ENCODE peak calls at places on chromosomes 12 and 14, in eight cellular contexts. One of them, this sample, is unnamed.
A peak's percentile ranks its signal among the peaks of the same experiment; 100 is the strongest.

GRCh38 chr14:54816450-54816849 is 86.2 kb downstream of the GCH1 start:
- DNase-seq in lower lobe of right lung: no peak
- DNase-seq in fibroblast of pulmonary artery: no peak
- DNase-seq in IMR-90: no peak
- DNase-seq in RWPE2: no peak
- DNase-seq in astrocyte of the spinal cord: no peak
- DNase-seq in HL-60: no peak
- DNase-seq in activated CD8-positive, alpha-beta T cell treated with anti-CD3 and anti-CD28 coated beads for 36 hours: no peak
- DNase-seq in this sample: no peak

GRCh38 chr14:76115010-76115422 is 36.7 kb upstream of the GPATCH2L start:
- DNase-seq in RWPE2: no peak
- DNase-seq in activated CD8-positive, alpha-beta T cell treated with anti-CD3 and anti-CD28 coated beads for 36 hours: no peak
- DNase-seq in astrocyte of the spinal cord: no peak
- DNase-seq in lower lobe of right lung: no peak
- DNase-seq in IMR-90: no peak
- DNase-seq in HL-60: no peak
- DNase-seq in fibroblast of pulmonary artery: no peak
- DNase-seq in this sample: no peak

GRCh38 chr12:94267907-94268575 is 119.7 kb downstream of the PLXNC1 start:
- DNase-seq in fibroblast of pulmonary artery: no peak
- DNase-seq in RWPE2: no peak
- DNase-seq in lower lobe of right lung: no peak
- DNase-seq in HL-60: no peak
- DNase-seq in IMR-90: no peak
- DNase-seq in astrocyte of the spinal cord: no peak
- DNase-seq in activated CD8-positive, alpha-beta T cell treated with anti-CD3 and anti-CD28 coated beads for 36 hours: no peak
- DNase-seq in this sample: no peak

GRCh38 chr12:124440031-124440626 is 127.3 kb downstream of the NCOR2 start:
- DNase-seq in activated CD8-positive, alpha-beta T cell treated with anti-CD3 and anti-CD28 coated beads for 36 hours: no peak
- DNase-seq in lower lobe of right lung: no peak
- DNase-seq in IMR-90: no peak
- DNase-seq in HL-60: no peak
- DNase-seq in RWPE2: no peak
- DNase-seq in astrocyte of the spinal cord: no peak
- DNase-seq in fibroblast of pulmonary artery: no peak
- DNase-seq in this sample: no peak

GRCh38 chr12:58450868-58451482 is 469.3 kb downstream of the LRIG3 start:
- DNase-seq in IMR-90: no peak
- DNase-seq in HL-60: no peak
- DNase-seq in astrocyte of the spinal cord: no peak
- DNase-seq in lower lobe of right lung: no peak
- DNase-seq in fibroblast of pulmonary artery: no peak
- DNase-seq in RWPE2: no peak
- DNase-seq in activated CD8-positive, alpha-beta T cell treated with anti-CD3 and anti-CD28 coated beads for 36 hours: no peak
- DNase-seq in this sample: no peak

GRCh38 chr14:71266994-71267636 is 359.9 kb downstream of the PCNX1 start:
- DNase-seq in fibroblast of pulmonary artery: peak; percentile 31
- DNase-seq in activated CD8-positive, alpha-beta T cell treated with anti-CD3 and anti-CD28 coated beads for 36 hours: peak; percentile 50
- DNase-seq in astrocyte of the spinal cord: peak; percentile 50
- DNase-seq in lower lobe of right lung: no peak
- DNase-seq in IMR-90: peak; percentile 81
- DNase-seq in HL-60: no peak
- DNase-seq in RWPE2: no peak
- DNase-seq in this sample: no peak

GRCh38 chr14:53108292-53108937 is 44.7 kb downstream of the DDHD1 start:
- DNase-seq in RWPE2: no peak
- DNase-seq in HL-60: no peak
- DNase-seq in activated CD8-positive, alpha-beta T cell treated with anti-CD3 and anti-CD28 coated beads for 36 hours: no peak
- DNase-seq in fibroblast of pulmonary artery: no peak
- DNase-seq in lower lobe of right lung: no peak
- DNase-seq in astrocyte of the spinal cord: no peak
- DNase-seq in IMR-90: no peak
- DNase-seq in this sample: no peak

GRCh38 chr12:25249951-25250738 is 584 bp downstream of the KRAS start:
- DNase-seq in lower lobe of right lung: peak; percentile 79
- DNase-seq in activated CD8-positive, alpha-beta T cell treated with anti-CD3 and anti-CD28 coated beads for 36 hours: peak; percentile 57
- DNase-seq in astrocyte of the spinal cord: peak; percentile 15
- DNase-seq in fibroblast of pulmonary artery: peak; percentile 22
- DNase-seq in RWPE2: no peak
- DNase-seq in IMR-90: peak; percentile 20
- DNase-seq in HL-60: no peak
- DNase-seq in this sample: no peak

GRCh38 chr14:89534896-89535615 is 118.0 kb upstream of the FOXN3 start:
- DNase-seq in activated CD8-positive, alpha-beta T cell treated with anti-CD3 and anti-CD28 coated beads for 36 hours: no peak
- DNase-seq in IMR-90: peak; percentile 72
- DNase-seq in RWPE2: no peak
- DNase-seq in fibroblast of pulmonary artery: peak; percentile 58
- DNase-seq in astrocyte of the spinal cord: peak; percentile 85
- DNase-seq in lower lobe of right lung: no peak
- DNase-seq in HL-60: no peak
- DNase-seq in this sample: no peak

GRCh38 chr12:16300706-16301105 is 23.2 kb upstream of the SLC15A5 start:
- DNase-seq in IMR-90: no peak
- DNase-seq in activated CD8-positive, alpha-beta T cell treated with anti-CD3 and anti-CD28 coated beads for 36 hours: no peak
- DNase-seq in HL-60: no peak
- DNase-seq in astrocyte of the spinal cord: no peak
- DNase-seq in RWPE2: no peak
- DNase-seq in fibroblast of pulmonary artery: peak; percentile 61
- DNase-seq in lower lobe of right lung: no peak
- DNase-seq in this sample: no peak

GRCh38 chr12:2833810-2834209 is 1.0 kb downstream of the NRIP2 start:
- DNase-seq in RWPE2: no peak
- DNase-seq in lower lobe of right lung: no peak
- DNase-seq in IMR-90: no peak
- DNase-seq in astrocyte of the spinal cord: no peak
- DNase-seq in fibroblast of pulmonary artery: peak; percentile 43
- DNase-seq in activated CD8-positive, alpha-beta T cell treated with anti-CD3 and anti-CD28 coated beads for 36 hours: no peak
- DNase-seq in HL-60: no peak
- DNase-seq in this sample: no peak

GRCh38 chr12:53253298-53253697 is 14.8 kb upstream of the ESPL1 start:
- DNase-seq in fibroblast of pulmonary artery: no peak
- DNase-seq in HL-60: no peak
- DNase-seq in activated CD8-positive, alpha-beta T cell treated with anti-CD3 and anti-CD28 coated beads for 36 hours: no peak
- DNase-seq in astrocyte of the spinal cord: no peak
- DNase-seq in lower lobe of right lung: no peak
- DNase-seq in RWPE2: no peak
- DNase-seq in IMR-90: no peak
- DNase-seq in this sample: no peak

GRCh38 chr12:95694148-95694547 is 96.4 kb downstream of the NTN4 start:
- DNase-seq in RWPE2: no peak
- DNase-seq in HL-60: no peak
- DNase-seq in fibroblast of pulmonary artery: no peak
- DNase-seq in IMR-90: no peak
- DNase-seq in activated CD8-positive, alpha-beta T cell treated with anti-CD3 and anti-CD28 coated beads for 36 hours: no peak
- DNase-seq in astrocyte of the spinal cord: no peak
- DNase-seq in lower lobe of right lung: no peak
- DNase-seq in this sample: no peak

GRCh38 chr14:97107760-97108159 is 310.6 kb downstream of the VRK1 start:
- DNase-seq in astrocyte of the spinal cord: no peak
- DNase-seq in activated CD8-positive, alpha-beta T cell treated with anti-CD3 and anti-CD28 coated beads for 36 hours: no peak
- DNase-seq in RWPE2: no peak
- DNase-seq in HL-60: no peak
- DNase-seq in lower lobe of right lung: no peak
- DNase-seq in fibroblast of pulmonary artery: no peak
- DNase-seq in IMR-90: no peak
- DNase-seq in this sample: no peak

GRCh38 chr12:53860426-53861223 is 78.0 kb upstream of the HOXC13 start:
- DNase-seq in fibroblast of pulmonary artery: no peak
- DNase-seq in lower lobe of right lung: no peak
- DNase-seq in astrocyte of the spinal cord: no peak
- DNase-seq in IMR-90: no peak
- DNase-seq in HL-60: no peak
- DNase-seq in activated CD8-positive, alpha-beta T cell treated with anti-CD3 and anti-CD28 coated beads for 36 hours: no peak
- DNase-seq in RWPE2: no peak
- DNase-seq in this sample: no peak

GRCh38 chr12:32454866-32455265 is 55.5 kb downstream of the FGD4 start:
- DNase-seq in RWPE2: no peak
- DNase-seq in activated CD8-positive, alpha-beta T cell treated with anti-CD3 and anti-CD28 coated beads for 36 hours: no peak
- DNase-seq in IMR-90: no peak
- DNase-seq in fibroblast of pulmonary artery: peak; percentile 82
- DNase-seq in astrocyte of the spinal cord: peak; percentile 25
- DNase-seq in HL-60: no peak
- DNase-seq in lower lobe of right lung: no peak
- DNase-seq in this sample: no peak

DNA sequence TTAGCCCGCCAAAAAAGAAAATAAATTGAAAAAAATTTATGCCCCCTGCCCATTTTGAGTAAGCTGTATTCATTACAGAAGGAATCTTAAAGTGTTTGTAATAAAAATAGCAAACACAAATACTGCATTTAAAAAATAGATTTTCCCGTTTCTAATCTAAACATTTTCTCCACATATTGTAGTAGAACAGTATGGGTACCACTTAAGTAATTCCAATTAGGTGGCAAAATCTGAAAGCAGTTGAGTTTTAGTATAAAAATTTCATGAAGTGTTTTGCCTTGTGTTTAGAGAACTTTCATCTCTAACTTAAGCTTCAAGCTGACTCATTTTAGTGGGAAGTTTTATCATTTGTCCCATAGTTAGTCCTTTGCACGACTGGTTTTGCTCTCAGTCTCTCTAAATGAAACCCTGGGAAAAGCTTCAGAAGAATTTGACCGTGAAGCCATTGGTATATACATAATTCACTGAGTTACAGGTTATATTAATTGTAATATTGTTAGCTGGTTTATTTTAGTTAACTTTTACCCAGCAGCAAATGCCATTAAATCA is 214.6 kb downstream of the ERC1 start:
- DNase-seq in fibroblast of pulmonary artery: peak; percentile 10
- DNase-seq in IMR-90: peak; percentile 54
- DNase-seq in HL-60: no peak
- DNase-seq in astrocyte of the spinal cord: peak; percentile 55
- DNase-seq in lower lobe of right lung: no peak
- DNase-seq in RWPE2: no peak
- DNase-seq in activated CD8-positive, alpha-beta T cell treated with anti-CD3 and anti-CD28 coated beads for 36 hours: no peak
- DNase-seq in this sample: no peak
- TF ChIP-seq CTCF in fibroblast of pulmonary artery: no peak
- TF ChIP-seq CTCF in IMR-90: no peak
- TF ChIP-seq CTCF in HL-60: no peak
- TF ChIP-seq CTCF in astrocyte of the spinal cord: no peak
- TF ChIP-seq CTCF in lower lobe of right lung: no peak
- TF ChIP-seq CTCF in RWPE2: no peak
- TF ChIP-seq CTCF in activated CD8-positive, alpha-beta T cell treated with anti-CD3 and anti-CD28 coated beads for 36 hours: no peak
- TF ChIP-seq CTCF in this sample: no peak

DNA sequence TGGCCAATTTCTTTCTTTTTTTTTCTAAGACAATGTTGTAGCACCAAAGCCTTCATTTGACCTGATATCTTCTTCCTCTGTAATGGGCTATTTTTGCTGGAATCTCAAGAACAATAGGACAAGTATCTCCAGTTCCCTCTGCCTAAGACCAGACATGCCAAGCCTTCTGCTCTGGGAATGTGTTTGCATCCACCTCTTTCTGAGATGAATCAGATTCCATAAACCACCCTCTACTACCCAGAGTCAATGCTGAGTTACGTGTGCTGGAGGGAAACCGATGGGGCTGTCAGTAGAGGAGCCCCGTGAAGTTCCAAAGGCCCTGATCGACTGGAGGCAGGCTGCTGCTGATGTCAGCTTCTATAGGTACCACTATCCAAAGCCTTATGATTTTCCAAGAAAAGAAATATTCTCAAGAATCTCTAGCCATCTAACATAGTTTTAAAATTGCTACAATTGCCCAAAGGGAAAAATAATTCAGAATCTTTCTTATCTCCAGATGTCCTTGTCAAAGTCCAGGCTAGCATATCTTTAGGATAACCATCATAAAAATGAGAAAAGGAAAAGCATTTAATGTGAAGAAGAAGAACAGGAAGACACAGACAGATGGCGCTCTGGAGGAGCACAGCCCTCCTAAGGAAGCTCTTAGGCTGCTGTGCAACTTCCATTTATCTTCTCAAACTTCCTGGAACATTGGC is 101.9 kb downstream of the SLC8A3 start:
- DNase-seq in RWPE2: no peak
- DNase-seq in lower lobe of right lung: no peak
- DNase-seq in fibroblast of pulmonary artery: peak; percentile 69
- DNase-seq in astrocyte of the spinal cord: peak; percentile 50
- DNase-seq in IMR-90: peak; percentile 54
- DNase-seq in activated CD8-positive, alpha-beta T cell treated with anti-CD3 and anti-CD28 coated beads for 36 hours: peak; percentile 54
- DNase-seq in HL-60: no peak
- DNase-seq in this sample: no peak
- TF ChIP-seq CTCF in RWPE2: peak; percentile 78
- TF ChIP-seq CTCF in lower lobe of right lung: peak; percentile 40
- TF ChIP-seq CTCF in fibroblast of pulmonary artery: peak; percentile 70
- TF ChIP-seq CTCF in astrocyte of the spinal cord: peak; percentile 71
- TF ChIP-seq CTCF in IMR-90: peak; percentile 61
- TF ChIP-seq CTCF in activated CD8-positive, alpha-beta T cell treated with anti-CD3 and anti-CD28 coated beads for 36 hours: peak; percentile 52
- TF ChIP-seq CTCF in HL-60: peak; percentile 1
- TF ChIP-seq CTCF in this sample: peak; percentile 80

GRCh38 chr12:62435337-62436163 is 31.1 kb upstream of the MON2 start:
- DNase-seq in lower lobe of right lung: peak; percentile 59
- DNase-seq in RWPE2: peak; percentile 57
- DNase-seq in IMR-90: peak; percentile 63
- DNase-seq in astrocyte of the spinal cord: peak; percentile 67
- DNase-seq in HL-60: peak; percentile 11
- DNase-seq in fibroblast of pulmonary artery: peak; percentile 73
- DNase-seq in activated CD8-positive, alpha-beta T cell treated with anti-CD3 and anti-CD28 coated beads for 36 hours: peak; percentile 66
- DNase-seq in this sample: no peak
- TF ChIP-seq CTCF in lower lobe of right lung: peak; percentile 47
- TF ChIP-seq CTCF in RWPE2: peak; percentile 55
- TF ChIP-seq CTCF in IMR-90: peak; percentile 53
- TF ChIP-seq CTCF in astrocyte of the spinal cord: peak; percentile 84
- TF ChIP-seq CTCF in HL-60: peak; percentile 50
- TF ChIP-seq CTCF in fibroblast of pulmonary artery: peak; percentile 76
- TF ChIP-seq CTCF in activated CD8-positive, alpha-beta T cell treated with anti-CD3 and anti-CD28 coated beads for 36 hours: peak; percentile 63
- TF ChIP-seq CTCF in this sample: peak; percentile 80

GRCh38 chr14:20680843-20681347 is 3.5 kb upstream of the RNASE4 start:
- DNase-seq in astrocyte of the spinal cord: no peak
- DNase-seq in lower lobe of right lung: no peak
- DNase-seq in activated CD8-positive, alpha-beta T cell treated with anti-CD3 and anti-CD28 coated beads for 36 hours: peak; percentile 66
- DNase-seq in RWPE2: no peak
- DNase-seq in IMR-90: no peak
- DNase-seq in HL-60: peak; percentile 66
- DNase-seq in fibroblast of pulmonary artery: no peak
- DNase-seq in this sample: no peak

GRCh38 chr14:20681348-20682126 is 2.8 kb upstream of the RNASE4 start:
- DNase-seq in IMR-90: peak; percentile 87
- DNase-seq in astrocyte of the spinal cord: peak; percentile 93
- DNase-seq in HL-60: peak; percentile 63
- DNase-seq in fibroblast of pulmonary artery: peak; percentile 92
- DNase-seq in activated CD8-positive, alpha-beta T cell treated with anti-CD3 and anti-CD28 coated beads for 36 hours: peak; percentile 95
- DNase-seq in RWPE2: no peak
- DNase-seq in lower lobe of right lung: peak; percentile 84
- DNase-seq in this sample: no peak

GRCh38 chr14:20682435-20683124 is 1.8 kb upstream of the RNASE4 start:
- DNase-seq in IMR-90: peak; percentile 92
- DNase-seq in astrocyte of the spinal cord: peak; percentile 95
- DNase-seq in activated CD8-positive, alpha-beta T cell treated with anti-CD3 and anti-CD28 coated beads for 36 hours: peak; percentile 86
- DNase-seq in HL-60: peak; percentile 69
- DNase-seq in lower lobe of right lung: peak; percentile 92
- DNase-seq in RWPE2: peak; percentile 92
- DNase-seq in fibroblast of pulmonary artery: peak; percentile 93
- DNase-seq in this sample: peak; percentile 95

GRCh38 chr14:20683125-20683895 is 1.1 kb upstream of the RNASE4 start:
- DNase-seq in activated CD8-positive, alpha-beta T cell treated with anti-CD3 and anti-CD28 coated beads for 36 hours: peak; percentile 93
- DNase-seq in RWPE2: no peak
- DNase-seq in fibroblast of pulmonary artery: peak; percentile 94
- DNase-seq in lower lobe of right lung: peak; percentile 75
- DNase-seq in HL-60: peak; percentile 86
- DNase-seq in astrocyte of the spinal cord: peak; percentile 91
- DNase-seq in IMR-90: peak; percentile 94
- DNase-seq in this sample: no peak

DNA sequence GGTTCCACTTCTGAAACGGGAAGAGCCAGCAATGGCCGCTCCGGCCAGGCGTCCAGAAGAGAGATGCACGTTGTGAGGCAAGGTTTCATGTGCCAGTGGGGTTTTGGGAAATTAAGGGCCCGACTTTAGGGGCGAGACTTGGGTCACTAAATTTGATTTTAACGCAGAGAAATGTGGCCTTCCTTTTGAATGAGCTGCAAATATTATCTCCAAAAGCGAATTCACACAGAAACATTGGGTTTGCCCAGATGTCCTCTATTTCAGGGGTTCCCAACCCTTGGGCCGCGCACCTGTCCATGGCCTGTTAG is 2.3 kb upstream of the RNASE4 start:
- DNase-seq in RWPE2: no peak
- DNase-seq in activated CD8-positive, alpha-beta T cell treated with anti-CD3 and anti-CD28 coated beads for 36 hours: no peak
- DNase-seq in lower lobe of right lung: no peak
- DNase-seq in fibroblast of pulmonary artery: no peak
- DNase-seq in HL-60: no peak
- DNase-seq in IMR-90: no peak
- DNase-seq in astrocyte of the spinal cord: no peak
- DNase-seq in this sample: no peak
- TF ChIP-seq CTCF in RWPE2: no peak
- TF ChIP-seq CTCF in activated CD8-positive, alpha-beta T cell treated with anti-CD3 and anti-CD28 coated beads for 36 hours: no peak
- TF ChIP-seq CTCF in lower lobe of right lung: no peak
- TF ChIP-seq CTCF in fibroblast of pulmonary artery: no peak
- TF ChIP-seq CTCF in HL-60: no peak
- TF ChIP-seq CTCF in IMR-90: no peak
- TF ChIP-seq CTCF in astrocyte of the spinal cord: no peak
- TF ChIP-seq CTCF in this sample: peak; percentile 17